ENCODE peak calls at places on chromosomes 11 and 22, in nine cellular contexts. B, R, G, M, I, K, O, D and J are unnamed samples.
A peak's percentile ranks its signal among the peaks of the same experiment; 100 is the strongest.

GRCh38 chr11:12677131-12677530 is 2.9 kb downstream of the TEAD1 start:
- DNase-seq in B (no peak), R (no peak), G (no peak), M (no peak), I (no peak), K (no peak), O (no peak), D (no peak), J (no peak)

GRCh38 chr11:94974178-94974577 is 669 bp downstream of the KDM4D start:
- DNase-seq in B (no peak), R (no peak), G (no peak), M (no peak), I (no peak), K (no peak), O (no peak), D (no peak), J (no peak)

GRCh38 chr11:47938791-47939560 is 41.4 kb upstream of the PTPRJ start:
- DNase-seq in B (no peak), R (no peak), G (no peak), M (no peak), I (no peak), K (no peak), O (no peak), D (no peak), J (no peak)

GRCh38 chr22:46008836-46009596 is 32.1 kb upstream of the WNT7B start:
- DNase-seq in B (no peak), R (no peak), G (no peak), M (no peak), I (peak; percentile 9), K (no peak), O (no peak), D (no peak), J (peak; percentile 12)

GRCh38 chr11:19664896-19665548 is 47.6 kb upstream of the NAV2 start:
- DNase-seq in B (no peak), R (no peak), G (no peak), M (no peak), I (no peak), K (no peak), O (peak; percentile 41), D (peak; percentile 48), J (no peak)

GRCh38 chr22:19554834-19555404 is 30.7 kb upstream of the CLDN5 start:
- DNase-seq in B (no peak), R (no peak), G (peak; percentile 28), M (no peak), I (no peak), K (no peak), O (no peak), D (peak; percentile 47), J (no peak)

GRCh38 chr11:8732748-8733241 is 50.2 kb downstream of the RPL27A start:
- DNase-seq in B (no peak), R (no peak), G (no peak), M (peak; percentile 70), I (peak; percentile 76), K (no peak), O (no peak), D (peak; percentile 69), J (peak; percentile 75)

GRCh38 chr11:68436985-68437926 is 23.3 kb upstream of the PPP6R3 start:
- DNase-seq in B (no peak), R (no peak), G (no peak), M (no peak), I (peak; percentile 61), K (no peak), O (no peak), D (peak; percentile 66), J (no peak)

GRCh38 chr22:27796829-27797792 is 4.4 kb downstream of the MN1 start:
- DNase-seq in B (no peak), R (no peak), G (no peak), M (no peak), I (no peak), K (no peak), O (no peak), D (no peak), J (no peak)

GRCh38 chr11:130390071-130390758 is 38.2 kb downstream of the ADAMTS8 start:
- DNase-seq in B (no peak), R (peak; percentile 97), G (peak; percentile 24), M (peak; percentile 35), I (no peak), K (no peak), O (no peak), D (peak; percentile 71), J (peak; percentile 46)

GRCh38 chr22:16804882-16805281 is 20.3 kb downstream of the XKR3 start:
- DNase-seq in B (no peak), R (no peak), G (no peak), M (no peak), I (no peak), K (no peak), O (no peak), D (no peak), J (no peak)

GRCh38 chr22:49042877-49043859 is 784.5 kb downstream of the BRD1 start:
- DNase-seq in B (no peak), R (no peak), G (no peak), M (no peak), I (no peak), K (no peak), O (no peak), D (no peak), J (no peak)

GRCh38 chr11:30017467-30017895 is 651 bp upstream of the KCNA4 start:
- DNase-seq in B (no peak), R (no peak), G (no peak), M (no peak), I (no peak), K (no peak), O (no peak), D (no peak), J (no peak)
- H3K27me3 ChIP-seq in B (peaks cover 45% of the 10 kb centered on the region), R (peaks cover 14% of the 10 kb centered on the region), G (no peaks in the 10 kb centered on the region), M (no peaks in the 10 kb centered on the region), I (peaks cover 52% of the 10 kb centered on the region), K (no peaks in the 10 kb centered on the region), O (no peaks in the 10 kb centered on the region), D (peaks cover 5% of the 10 kb centered on the region), J (no peaks in the 10 kb centered on the region)

GRCh38 chr11:35394941-35395340 is 24.4 kb downstream of the SLC1A2 start:
- DNase-seq in B (no peak), R (no peak), G (no peak), M (no peak), I (no peak), K (no peak), O (no peak), D (no peak), J (no peak)

GRCh38 chr11:35389897-35390462 is 29.4 kb downstream of the SLC1A2 start:
- DNase-seq in B (no peak), R (no peak), G (no peak), M (no peak), I (no peak), K (no peak), O (no peak), D (peak; percentile 36), J (no peak)

GRCh38 chr11:35390737-35391682 is 28.3 kb downstream of the SLC1A2 start:
- DNase-seq in B (no peak), R (no peak), G (no peak), M (peak; percentile 35), I (no peak), K (peak; percentile 23), O (no peak), D (peak; percentile 92), J (no peak)

GRCh38 chr11:35393093-35393492 is 26.3 kb downstream of the SLC1A2 start:
- DNase-seq in B (no peak), R (no peak), G (no peak), M (no peak), I (no peak), K (no peak), O (no peak), D (no peak), J (no peak)

GRCh38 chr11:35391922-35392813 is 27.2 kb downstream of the SLC1A2 start:
- DNase-seq in B (no peak), R (peak; percentile 72), G (peak; percentile 49), M (peak; percentile 80), I (peak; percentile 75), K (peak; percentile 79), O (peak; percentile 85), D (peak; percentile 53), J (peak; percentile 84)
- H3K4me3 ChIP-seq in B (no peak overlapping the region), R (no peak overlapping the region), G (no peak overlapping the region), M (no peak overlapping the region), I (no peak overlapping the region), K (no peak overlapping the region), O (no peak overlapping the region), D (peak overlapping the region; percentile 16), J (no peak overlapping the region)

DNA sequence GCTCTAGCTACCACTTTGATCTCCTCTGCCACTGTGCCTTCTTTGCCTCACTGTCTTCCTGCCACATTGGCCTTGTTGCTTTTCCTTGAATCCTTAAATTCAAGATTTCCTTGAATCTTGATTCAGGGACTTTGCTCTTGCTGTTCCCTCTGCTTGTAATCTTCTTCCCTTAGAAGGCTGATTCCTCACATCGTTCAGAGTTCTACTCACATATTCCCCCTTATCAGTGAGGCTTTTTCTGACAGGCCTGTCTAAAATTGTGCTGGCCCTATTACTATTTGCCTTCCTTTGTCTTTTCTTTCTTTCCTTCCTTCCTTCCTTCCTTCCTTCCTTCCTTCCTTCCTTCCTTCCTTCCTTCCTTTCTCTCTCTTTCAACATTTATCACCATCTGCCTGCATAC is 206.9 kb upstream of the CCDC90B start:
- DNase-seq in B (no peak), R (no peak), G (no peak), M (no peak), I (no peak), K (no peak), O (no peak), D (no peak), J (no peak)
- TF ChIP-seq CTCF in B (no peak), R (no peak), G (no peak), M (no peak), I (no peak), K (no peak), O (no peak), D (no peak), J (no peak)

GRCh38 chr11:61259363-61259762 is 18.4 kb downstream of the PGA5 start:
- DNase-seq in B (no peak), R (no peak), G (no peak), M (no peak), I (no peak), K (no peak), O (no peak), D (no peak), J (no peak)

GRCh38 chr11:61256710-61257482 is 15.9 kb downstream of the PGA5 start:
- DNase-seq in B (no peak), R (no peak), G (no peak), M (no peak), I (no peak), K (no peak), O (no peak), D (no peak), J (no peak)

GRCh38 chr11:61258546-61258945 is 17.6 kb downstream of the PGA5 start:
- DNase-seq in B (no peak), R (no peak), G (no peak), M (no peak), I (no peak), K (no peak), O (no peak), D (no peak), J (no peak)

DNA sequence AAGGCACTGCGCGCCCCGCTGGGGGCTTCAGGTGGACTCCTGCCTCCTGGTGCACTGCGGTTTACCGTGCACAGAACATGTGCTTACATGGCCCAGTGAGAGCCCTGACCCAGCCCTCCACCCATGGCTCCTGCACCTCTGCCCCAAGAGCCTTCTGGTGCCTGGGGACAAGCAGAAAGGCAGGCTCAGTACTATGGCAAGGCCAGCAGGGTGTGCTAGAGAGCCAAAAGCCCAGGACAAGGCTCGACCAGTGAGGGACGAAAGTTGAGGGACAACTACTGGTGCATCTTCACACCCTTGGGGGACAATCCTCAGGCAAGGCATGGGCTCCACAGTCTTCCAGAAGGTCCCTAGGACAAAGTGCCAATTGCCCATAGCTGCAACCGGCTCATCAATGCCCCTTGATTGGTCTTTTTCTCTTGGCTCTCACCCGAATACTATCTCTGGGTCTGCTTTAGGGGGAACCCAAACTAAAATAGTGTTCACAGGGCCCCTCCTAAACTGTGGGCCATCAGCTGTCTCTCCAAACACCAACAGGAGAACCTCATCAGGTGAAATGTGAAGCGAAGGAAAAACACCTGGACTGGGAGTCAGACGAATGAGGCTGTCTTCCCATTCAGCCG is 13.5 kb downstream of the PGA5 start:
- DNase-seq in B (peak; percentile 9), R (peak; percentile 27), G (peak; percentile 34), M (peak; percentile 67), I (peak; percentile 50), K (peak; percentile 52), O (peak; percentile 56), D (peak; percentile 62), J (peak; percentile 46)
- H3K27me3 ChIP-seq in B (no peaks in the 10 kb centered on the region), R (peaks cover 6% of the 10 kb centered on the region), G (no peaks in the 10 kb centered on the region), M (no peaks in the 10 kb centered on the region), I (no peaks in the 10 kb centered on the region), K (no peaks in the 10 kb centered on the region), O (peaks cover 3% of the 10 kb centered on the region), D (no peaks in the 10 kb centered on the region), J (no peaks in the 10 kb centered on the region)